ENCODE peak calls at places on chromosomes 3 and 15, in four cellular contexts. E, W, O and Q are unnamed samples.

GRCh38 chr3:169453256-169454059 is 210.1 kb downstream of the MECOM start:
- DNase-seq in E (no peak), W (no peak), O (no peak), Q (peak)

GRCh38 chr3:31610700-31611275 is 78.1 kb downstream of the STT3B start:
- DNase-seq in E (no peak), W (peak), O (no peak), Q (peak)

GRCh38 chr3:42673082-42673481 is 12.3 kb upstream of the KLHL40 start:
- DNase-seq in E (no peak), W (no peak), O (no peak), Q (no peak)

GRCh38 chr3:55858727-55859126 is 371.6 kb upstream of the WNT5A start:
- DNase-seq in E (no peak), W (no peak), O (no peak), Q (no peak)

GRCh38 chr3:64992462-64993285 is 304.9 kb upstream of the ADAMTS9 start:
- DNase-seq in E (no peak), W (no peak), O (no peak), Q (no peak)

GRCh38 chr3:30982676-30983075 is 88.2 kb upstream of the GADL1 start:
- DNase-seq in E (no peak), W (no peak), O (no peak), Q (no peak)

GRCh38 chr15:68330911-68331310 is 53.4 kb downstream of the FEM1B start:
- DNase-seq in E (no peak), W (no peak), O (no peak), Q (no peak)

GRCh38 chr3:52231502-52232278 is 6.2 kb upstream of the TLR9 start:
- DNase-seq in E (peak), W (peak), O (peak), Q (peak)

GRCh38 chr3:185822221-185822956 is 2.5 kb downstream of the IGF2BP2 start:
- DNase-seq in E (no peak), W (no peak), O (no peak), Q (peak)

GRCh38 chr15:77983708-77984445 is 93.6 kb downstream of the TBC1D2B start:
- DNase-seq in E (no peak), W (no peak), O (no peak), Q (no peak)

GRCh38 chr3:25045291-25045690 is 382.8 kb upstream of the RARB start:
- DNase-seq in E (no peak), W (no peak), O (no peak), Q (no peak)

GRCh38 chr15:44735482-44736260 is 657 bp upstream of the TRIM69 start:
- DNase-seq in E (no peak), W (peak), O (no peak), Q (peak)

GRCh38 chr15:54017911-54018310 is 39.7 kb downstream of the UNC13C start:
- DNase-seq in E (no peak), W (no peak), O (no peak), Q (no peak)

GRCh38 chr3:193865339-193865738 is 270.6 kb upstream of the HES1 start:
- DNase-seq in E (no peak), W (no peak), O (no peak), Q (no peak)

GRCh38 chr15:43828061-43828657 is 1.4 kb downstream of the WDR76 start:
- DNase-seq in E (no peak), W (peak), O (no peak), Q (peak)

GRCh38 chr3:134327594-134327975 is 46.7 kb downstream of the AMOTL2 start:
- DNase-seq in E (no peak), W (peak), O (no peak), Q (no peak)

GRCh38 chr15:88649286-88649733 is 10.5 kb downstream of the ISG20 start:
- DNase-seq in E (peak), W (no peak), O (no peak), Q (no peak)

GRCh38 chr3:126424039-126424717 is 29.5 kb downstream of the CFAP100 start:
- DNase-seq in E (no peak), W (no peak), O (no peak), Q (no peak)